ENCODE peak calls at places on chromosomes 1 and 21, in nine cellular contexts. One of them, this sample, is unnamed.

GRCh38 chr1:8679411-8679800 is 138.0 kb downstream of the RERE start:
- DNase-seq in CD8-positive, alpha-beta T cell: no peak
- DNase-seq in astrocyte: peak; percentile 50
- DNase-seq in lower leg skin: no peak
- DNase-seq in tibial artery: no peak
- DNase-seq in tibial nerve: no peak
- DNase-seq in endodermal cell: no peak
- DNase-seq in heart right ventricle: no peak
- DNase-seq in bronchial epithelial cell: peak; percentile 50
- DNase-seq in this sample: no peak

GRCh38 chr1:182968151-182968741 is 15.3 kb upstream of the SHCBP1L start:
- DNase-seq in CD8-positive, alpha-beta T cell: no peak
- DNase-seq in astrocyte: peak; percentile 69
- DNase-seq in lower leg skin: no peak
- DNase-seq in tibial artery: no peak
- DNase-seq in tibial nerve: no peak
- DNase-seq in endodermal cell: no peak
- DNase-seq in heart right ventricle: no peak
- DNase-seq in bronchial epithelial cell: peak; percentile 77
- DNase-seq in this sample: no peak

GRCh38 chr1:246032111-246032551 is 474.9 kb downstream of the SMYD3 start:
- DNase-seq in CD8-positive, alpha-beta T cell: no peak
- DNase-seq in astrocyte: no peak
- DNase-seq in lower leg skin: no peak
- DNase-seq in tibial artery: no peak
- DNase-seq in tibial nerve: no peak
- DNase-seq in endodermal cell: no peak
- DNase-seq in heart right ventricle: no peak
- DNase-seq in bronchial epithelial cell: no peak
- DNase-seq in this sample: no peak

GRCh38 chr1:21152423-21153100 is 24.1 kb downstream of the EIF4G3 start:
- DNase-seq in CD8-positive, alpha-beta T cell: no peak
- DNase-seq in astrocyte: no peak
- DNase-seq in lower leg skin: no peak
- DNase-seq in tibial artery: no peak
- DNase-seq in tibial nerve: no peak
- DNase-seq in endodermal cell: no peak
- DNase-seq in heart right ventricle: no peak
- DNase-seq in bronchial epithelial cell: peak; percentile 35
- DNase-seq in this sample: no peak

GRCh38 chr1:78607334-78607927 is 12.8 kb upstream of the IFI44L start:
- DNase-seq in CD8-positive, alpha-beta T cell: no peak
- DNase-seq in astrocyte: peak; percentile 7
- DNase-seq in lower leg skin: no peak
- DNase-seq in tibial artery: no peak
- DNase-seq in tibial nerve: no peak
- DNase-seq in endodermal cell: no peak
- DNase-seq in heart right ventricle: no peak
- DNase-seq in bronchial epithelial cell: peak; percentile 38
- DNase-seq in this sample: peak; percentile 38

GRCh38 chr1:17370618-17371017 is 1.4 kb upstream of the PADI6 start:
- DNase-seq in CD8-positive, alpha-beta T cell: no peak
- DNase-seq in astrocyte: no peak
- DNase-seq in lower leg skin: no peak
- DNase-seq in tibial artery: no peak
- DNase-seq in tibial nerve: no peak
- DNase-seq in endodermal cell: no peak
- DNase-seq in heart right ventricle: no peak
- DNase-seq in bronchial epithelial cell: peak; percentile 61
- DNase-seq in this sample: peak; percentile 16

GRCh38 chr1:247487057-247487456 is 29.2 kb upstream of the OR2B11 start:
- DNase-seq in CD8-positive, alpha-beta T cell: peak; percentile 6
- DNase-seq in astrocyte: no peak
- DNase-seq in lower leg skin: no peak
- DNase-seq in tibial artery: no peak
- DNase-seq in tibial nerve: no peak
- DNase-seq in endodermal cell: peak; percentile 71
- DNase-seq in heart right ventricle: no peak
- DNase-seq in bronchial epithelial cell: peak; percentile 23
- DNase-seq in this sample: peak; percentile 58

GRCh38 chr1:193229136-193229535 is 42.7 kb upstream of the B3GALT2 start:
- DNase-seq in CD8-positive, alpha-beta T cell: no peak
- DNase-seq in astrocyte: no peak
- DNase-seq in lower leg skin: no peak
- DNase-seq in tibial artery: no peak
- DNase-seq in tibial nerve: no peak
- DNase-seq in endodermal cell: no peak
- DNase-seq in heart right ventricle: no peak
- DNase-seq in bronchial epithelial cell: peak; percentile 79
- DNase-seq in this sample: no peak

GRCh38 chr1:71542155-71542554 is 461.3 kb upstream of the ZRANB2 start:
- DNase-seq in CD8-positive, alpha-beta T cell: no peak
- DNase-seq in astrocyte: no peak
- DNase-seq in lower leg skin: no peak
- DNase-seq in tibial artery: no peak
- DNase-seq in tibial nerve: no peak
- DNase-seq in endodermal cell: no peak
- DNase-seq in heart right ventricle: no peak
- DNase-seq in bronchial epithelial cell: no peak
- DNase-seq in this sample: no peak

GRCh38 chr21:15441060-15441493 is 288.7 kb upstream of the USP25 start:
- DNase-seq in CD8-positive, alpha-beta T cell: no peak
- DNase-seq in astrocyte: no peak
- DNase-seq in lower leg skin: no peak
- DNase-seq in tibial artery: no peak
- DNase-seq in tibial nerve: no peak
- DNase-seq in endodermal cell: no peak
- DNase-seq in heart right ventricle: no peak
- DNase-seq in bronchial epithelial cell: no peak
- DNase-seq in this sample: peak; percentile 30

GRCh38 chr1:207420109-207420508 is 34.0 kb upstream of the CR2 start:
- DNase-seq in CD8-positive, alpha-beta T cell: no peak
- DNase-seq in astrocyte: no peak
- DNase-seq in lower leg skin: no peak
- DNase-seq in tibial artery: no peak
- DNase-seq in tibial nerve: no peak
- DNase-seq in endodermal cell: no peak
- DNase-seq in heart right ventricle: no peak
- DNase-seq in bronchial epithelial cell: no peak
- DNase-seq in this sample: no peak

GRCh38 chr21:42461881-42462877 is 33.8 kb downstream of the RSPH1 start:
- DNase-seq in CD8-positive, alpha-beta T cell: no peak
- DNase-seq in astrocyte: no peak
- DNase-seq in lower leg skin: peak; percentile 76
- DNase-seq in tibial artery: no peak
- DNase-seq in tibial nerve: no peak
- DNase-seq in endodermal cell: peak; percentile 57
- DNase-seq in heart right ventricle: no peak
- DNase-seq in bronchial epithelial cell: no peak
- DNase-seq in this sample: no peak

GRCh38 chr1:204959374-204959773 is 83.6 kb upstream of the CNTN2 start:
- DNase-seq in CD8-positive, alpha-beta T cell: no peak
- DNase-seq in astrocyte: no peak
- DNase-seq in lower leg skin: no peak
- DNase-seq in tibial artery: no peak
- DNase-seq in tibial nerve: no peak
- DNase-seq in endodermal cell: no peak
- DNase-seq in heart right ventricle: peak; percentile 38
- DNase-seq in bronchial epithelial cell: no peak
- DNase-seq in this sample: no peak

GRCh38 chr21:31781737-31782136 is 49.8 kb upstream of the SCAF4 start:
- DNase-seq in CD8-positive, alpha-beta T cell: no peak
- DNase-seq in astrocyte: peak; percentile 13
- DNase-seq in lower leg skin: no peak
- DNase-seq in tibial artery: peak; percentile 73
- DNase-seq in tibial nerve: no peak
- DNase-seq in endodermal cell: no peak
- DNase-seq in heart right ventricle: peak; percentile 39
- DNase-seq in bronchial epithelial cell: no peak
- DNase-seq in this sample: no peak

GRCh38 chr1:38489844-38490270 is 369.7 kb downstream of the RRAGC start:
- DNase-seq in CD8-positive, alpha-beta T cell: peak; percentile 11
- DNase-seq in astrocyte: no peak
- DNase-seq in lower leg skin: peak; percentile 58
- DNase-seq in tibial artery: no peak
- DNase-seq in tibial nerve: no peak
- DNase-seq in endodermal cell: peak; percentile 98
- DNase-seq in heart right ventricle: no peak
- DNase-seq in bronchial epithelial cell: peak; percentile 20
- DNase-seq in this sample: peak; percentile 75

GRCh38 chr21:42733037-42733632 is 79.7 kb downstream of the PDE9A start:
- DNase-seq in CD8-positive, alpha-beta T cell: no peak
- DNase-seq in astrocyte: peak; percentile 14
- DNase-seq in lower leg skin: peak; percentile 23
- DNase-seq in tibial artery: no peak
- DNase-seq in tibial nerve: no peak
- DNase-seq in endodermal cell: no peak
- DNase-seq in heart right ventricle: no peak
- DNase-seq in bronchial epithelial cell: no peak
- DNase-seq in this sample: no peak

GRCh38 chr21:36706951-36707762 is 8.2 kb downstream of the SIM2 start:
- DNase-seq in CD8-positive, alpha-beta T cell: no peak
- DNase-seq in astrocyte: no peak
- DNase-seq in lower leg skin: peak; percentile 78
- DNase-seq in tibial artery: no peak
- DNase-seq in tibial nerve: no peak
- DNase-seq in endodermal cell: peak; percentile 81
- DNase-seq in heart right ventricle: no peak
- DNase-seq in bronchial epithelial cell: no peak
- DNase-seq in this sample: no peak
- TF ChIP-seq CTCF in CD8-positive, alpha-beta T cell: no peak
- TF ChIP-seq CTCF in astrocyte: no peak
- TF ChIP-seq CTCF in lower leg skin: no peak
- TF ChIP-seq CTCF in tibial artery: no peak
- TF ChIP-seq CTCF in tibial nerve: no peak
- TF ChIP-seq CTCF in endodermal cell: peak; percentile 47
- TF ChIP-seq CTCF in heart right ventricle: no peak
- TF ChIP-seq CTCF in bronchial epithelial cell: peak; percentile 7
- TF ChIP-seq CTCF in this sample: no peak

DNA sequence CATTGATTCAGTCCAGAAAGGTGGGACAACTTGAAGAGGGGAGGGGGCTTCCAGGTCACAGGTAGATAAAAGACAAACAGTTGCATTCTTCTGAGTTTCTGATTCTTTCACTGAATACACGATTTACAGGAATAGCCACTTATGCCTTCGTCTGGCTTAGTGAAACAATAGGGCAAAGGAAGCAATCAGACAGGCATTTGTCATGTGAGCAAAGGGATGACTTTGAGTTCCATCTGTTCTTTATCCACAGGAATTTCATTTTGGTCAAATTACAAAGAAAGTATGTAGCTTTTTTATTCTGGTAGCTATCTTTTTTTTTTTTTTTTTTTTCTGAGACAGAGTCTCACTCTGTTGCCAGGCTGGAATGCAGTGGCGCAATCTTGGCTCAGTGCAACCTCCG is 202.5 kb downstream of the TTLL7 start:
- DNase-seq in CD8-positive, alpha-beta T cell: no peak
- DNase-seq in astrocyte: peak; percentile 6
- DNase-seq in lower leg skin: no peak
- DNase-seq in tibial artery: no peak
- DNase-seq in tibial nerve: no peak
- DNase-seq in endodermal cell: no peak
- DNase-seq in heart right ventricle: no peak
- DNase-seq in bronchial epithelial cell: no peak
- DNase-seq in this sample: no peak
- H3K4me3 ChIP-seq in CD8-positive, alpha-beta T cell: no peak overlapping the region
- H3K4me3 ChIP-seq in astrocyte: no peak overlapping the region
- H3K4me3 ChIP-seq in lower leg skin: no peak overlapping the region
- H3K4me3 ChIP-seq in tibial artery: no peak overlapping the region
- H3K4me3 ChIP-seq in tibial nerve: no peak overlapping the region
- H3K4me3 ChIP-seq in endodermal cell: no peak overlapping the region
- H3K4me3 ChIP-seq in heart right ventricle: no peak overlapping the region
- H3K4me3 ChIP-seq in bronchial epithelial cell: no peak overlapping the region
- H3K4me3 ChIP-seq in this sample: no peak overlapping the region

GRCh38 chr1:27760411-27760810 is 12.6 kb upstream of the STX12 start:
- DNase-seq in CD8-positive, alpha-beta T cell: no peak
- DNase-seq in astrocyte: no peak
- DNase-seq in lower leg skin: peak; percentile 13
- DNase-seq in tibial artery: no peak
- DNase-seq in tibial nerve: no peak
- DNase-seq in endodermal cell: no peak
- DNase-seq in heart right ventricle: no peak
- DNase-seq in bronchial epithelial cell: no peak
- DNase-seq in this sample: no peak
- TF ChIP-seq CTCF in CD8-positive, alpha-beta T cell: no peak
- TF ChIP-seq CTCF in astrocyte: no peak
- TF ChIP-seq CTCF in lower leg skin: no peak
- TF ChIP-seq CTCF in tibial artery: no peak
- TF ChIP-seq CTCF in tibial nerve: no peak
- TF ChIP-seq CTCF in endodermal cell: peak; percentile 53
- TF ChIP-seq CTCF in heart right ventricle: no peak
- TF ChIP-seq CTCF in bronchial epithelial cell: no peak
- TF ChIP-seq CTCF in this sample: no peak

GRCh38 chr1:84116558-84116957 is 27.5 kb upstream of the PRKACB start:
- DNase-seq in CD8-positive, alpha-beta T cell: no peak
- DNase-seq in astrocyte: no peak
- DNase-seq in lower leg skin: no peak
- DNase-seq in tibial artery: no peak
- DNase-seq in tibial nerve: no peak
- DNase-seq in endodermal cell: no peak
- DNase-seq in heart right ventricle: no peak
- DNase-seq in bronchial epithelial cell: no peak
- DNase-seq in this sample: no peak

GRCh38 chr1:84107955-84108354 is 36.1 kb upstream of the PRKACB start:
- DNase-seq in CD8-positive, alpha-beta T cell: no peak
- DNase-seq in astrocyte: no peak
- DNase-seq in lower leg skin: no peak
- DNase-seq in tibial artery: no peak
- DNase-seq in tibial nerve: no peak
- DNase-seq in endodermal cell: no peak
- DNase-seq in heart right ventricle: no peak
- DNase-seq in bronchial epithelial cell: no peak
- DNase-seq in this sample: no peak

GRCh38 chr1:84108900-84109578 is 35.0 kb upstream of the PRKACB start:
- DNase-seq in CD8-positive, alpha-beta T cell: no peak
- DNase-seq in astrocyte: no peak
- DNase-seq in lower leg skin: no peak
- DNase-seq in tibial artery: no peak
- DNase-seq in tibial nerve: no peak
- DNase-seq in endodermal cell: no peak
- DNase-seq in heart right ventricle: no peak
- DNase-seq in bronchial epithelial cell: no peak
- DNase-seq in this sample: no peak

DNA sequence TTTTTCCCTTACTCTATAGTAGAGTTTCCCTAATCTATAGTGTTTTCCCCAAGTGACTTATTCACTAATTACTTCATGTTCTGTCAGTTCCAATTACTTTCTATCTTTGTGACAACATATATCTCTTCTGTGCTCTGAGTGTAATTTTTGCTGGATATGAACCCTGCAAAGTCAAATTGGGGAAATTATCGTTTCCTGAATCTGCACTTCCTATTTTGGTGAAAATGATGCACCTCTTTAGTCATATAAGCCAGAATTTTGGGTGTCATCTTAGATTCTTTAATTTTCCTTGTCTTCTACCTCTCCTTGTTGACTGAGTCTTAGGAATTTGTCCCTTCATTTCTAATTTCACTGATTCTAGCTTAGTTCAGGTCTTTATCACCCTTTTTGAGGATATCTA is 33.4 kb upstream of the PRKACB start:
- DNase-seq in CD8-positive, alpha-beta T cell: no peak
- DNase-seq in astrocyte: no peak
- DNase-seq in lower leg skin: no peak
- DNase-seq in tibial artery: no peak
- DNase-seq in tibial nerve: no peak
- DNase-seq in endodermal cell: no peak
- DNase-seq in heart right ventricle: no peak
- DNase-seq in bronchial epithelial cell: no peak
- DNase-seq in this sample: no peak
- H3K4me3 ChIP-seq in CD8-positive, alpha-beta T cell: no peak overlapping the region
- H3K4me3 ChIP-seq in astrocyte: no peak overlapping the region
- H3K4me3 ChIP-seq in lower leg skin: no peak overlapping the region
- H3K4me3 ChIP-seq in tibial artery: no peak overlapping the region
- H3K4me3 ChIP-seq in tibial nerve: no peak overlapping the region
- H3K4me3 ChIP-seq in endodermal cell: no peak overlapping the region
- H3K4me3 ChIP-seq in heart right ventricle: no peak overlapping the region
- H3K4me3 ChIP-seq in bronchial epithelial cell: no peak overlapping the region
- H3K4me3 ChIP-seq in this sample: no peak overlapping the region